ENCODE peak calls at places on chromosome 19, in eight cellular contexts. One of them, this sample, is unnamed.

GRCh38 chr19:3324405-3324856 is 42.0 kb upstream of the NFIC start:
- DNase-seq in cardiac muscle cell: peak
- DNase-seq in heart left ventricle: peak
- DNase-seq in ascending aorta: no peak
- DNase-seq in GM10248: peak
- DNase-seq in AG04450: no peak
- DNase-seq in thyroid gland: peak
- DNase-seq in choroid plexus epithelial cell: no peak
- DNase-seq in this sample: peak

GRCh38 chr19:40717880-40718773 is 1.2 kb downstream of the ITPKC start:
- DNase-seq in thyroid gland: peak
- DNase-seq in heart left ventricle: no peak
- DNase-seq in GM10248: no peak
- DNase-seq in choroid plexus epithelial cell: no peak
- DNase-seq in AG04450: no peak
- DNase-seq in ascending aorta: no peak
- DNase-seq in cardiac muscle cell: peak
- DNase-seq in this sample: peak

GRCh38 chr19:18939922-18940775 is 868 bp downstream of the HOMER3 start:
- DNase-seq in thyroid gland: peak
- DNase-seq in ascending aorta: peak
- DNase-seq in cardiac muscle cell: peak
- DNase-seq in choroid plexus epithelial cell: peak
- DNase-seq in heart left ventricle: peak
- DNase-seq in AG04450: no peak
- DNase-seq in GM10248: no peak
- DNase-seq in this sample: peak

GRCh38 chr19:23101241-23101640 is 15.6 kb upstream of the ZNF730 start:
- DNase-seq in heart left ventricle: no peak
- DNase-seq in AG04450: no peak
- DNase-seq in cardiac muscle cell: no peak
- DNase-seq in GM10248: no peak
- DNase-seq in choroid plexus epithelial cell: no peak
- DNase-seq in ascending aorta: no peak
- DNase-seq in thyroid gland: no peak
- DNase-seq in this sample: no peak

GRCh38 chr19:3520166-3521103 is 14.3 kb downstream of the FZR1 start:
- DNase-seq in GM10248: no peak
- DNase-seq in ascending aorta: peak
- DNase-seq in heart left ventricle: no peak
- DNase-seq in AG04450: no peak
- DNase-seq in cardiac muscle cell: no peak
- DNase-seq in choroid plexus epithelial cell: no peak
- DNase-seq in thyroid gland: no peak
- DNase-seq in this sample: peak

GRCh38 chr19:7188682-7189629 is 105.3 kb downstream of the INSR start:
- DNase-seq in cardiac muscle cell: peak
- DNase-seq in heart left ventricle: no peak
- DNase-seq in ascending aorta: no peak
- DNase-seq in choroid plexus epithelial cell: no peak
- DNase-seq in GM10248: no peak
- DNase-seq in AG04450: no peak
- DNase-seq in thyroid gland: no peak
- DNase-seq in this sample: no peak

GRCh38 chr19:43699506-43700367 is 16.1 kb upstream of the IRGC start:
- DNase-seq in cardiac muscle cell: peak
- DNase-seq in thyroid gland: no peak
- DNase-seq in AG04450: no peak
- DNase-seq in GM10248: no peak
- DNase-seq in heart left ventricle: peak
- DNase-seq in ascending aorta: no peak
- DNase-seq in choroid plexus epithelial cell: peak
- DNase-seq in this sample: no peak

GRCh38 chr19:3458595-3459284 is 21.6 kb downstream of the SMIM24 start:
- DNase-seq in ascending aorta: no peak
- DNase-seq in GM10248: no peak
- DNase-seq in cardiac muscle cell: peak
- DNase-seq in heart left ventricle: peak
- DNase-seq in choroid plexus epithelial cell: peak
- DNase-seq in AG04450: no peak
- DNase-seq in thyroid gland: no peak
- DNase-seq in this sample: no peak

GRCh38 chr19:46299004-46299509 is 2.2 kb downstream of the HIF3A start:
- DNase-seq in choroid plexus epithelial cell: peak
- DNase-seq in ascending aorta: peak
- DNase-seq in cardiac muscle cell: peak
- DNase-seq in AG04450: peak
- DNase-seq in GM10248: no peak
- DNase-seq in heart left ventricle: peak
- DNase-seq in thyroid gland: peak
- DNase-seq in this sample: peak

GRCh38 chr19:46299695-46300094 is 2.9 kb downstream of the HIF3A start:
- DNase-seq in choroid plexus epithelial cell: peak
- DNase-seq in cardiac muscle cell: peak
- DNase-seq in GM10248: no peak
- DNase-seq in heart left ventricle: no peak
- DNase-seq in AG04450: no peak
- DNase-seq in thyroid gland: peak
- DNase-seq in ascending aorta: no peak
- DNase-seq in this sample: peak

GRCh38 chr19:46296722-46297431 is at the start of gene HIF3A:
- DNase-seq in ascending aorta: peak
- DNase-seq in heart left ventricle: peak
- DNase-seq in choroid plexus epithelial cell: peak
- DNase-seq in cardiac muscle cell: peak
- DNase-seq in AG04450: no peak
- DNase-seq in GM10248: no peak
- DNase-seq in thyroid gland: peak
- DNase-seq in this sample: no peak

GRCh38 chr19:46298477-46299003 is 1.7 kb downstream of the HIF3A start:
- DNase-seq in choroid plexus epithelial cell: no peak
- DNase-seq in GM10248: no peak
- DNase-seq in cardiac muscle cell: no peak
- DNase-seq in ascending aorta: no peak
- DNase-seq in AG04450: no peak
- DNase-seq in heart left ventricle: no peak
- DNase-seq in thyroid gland: no peak
- DNase-seq in this sample: no peak

DNA sequence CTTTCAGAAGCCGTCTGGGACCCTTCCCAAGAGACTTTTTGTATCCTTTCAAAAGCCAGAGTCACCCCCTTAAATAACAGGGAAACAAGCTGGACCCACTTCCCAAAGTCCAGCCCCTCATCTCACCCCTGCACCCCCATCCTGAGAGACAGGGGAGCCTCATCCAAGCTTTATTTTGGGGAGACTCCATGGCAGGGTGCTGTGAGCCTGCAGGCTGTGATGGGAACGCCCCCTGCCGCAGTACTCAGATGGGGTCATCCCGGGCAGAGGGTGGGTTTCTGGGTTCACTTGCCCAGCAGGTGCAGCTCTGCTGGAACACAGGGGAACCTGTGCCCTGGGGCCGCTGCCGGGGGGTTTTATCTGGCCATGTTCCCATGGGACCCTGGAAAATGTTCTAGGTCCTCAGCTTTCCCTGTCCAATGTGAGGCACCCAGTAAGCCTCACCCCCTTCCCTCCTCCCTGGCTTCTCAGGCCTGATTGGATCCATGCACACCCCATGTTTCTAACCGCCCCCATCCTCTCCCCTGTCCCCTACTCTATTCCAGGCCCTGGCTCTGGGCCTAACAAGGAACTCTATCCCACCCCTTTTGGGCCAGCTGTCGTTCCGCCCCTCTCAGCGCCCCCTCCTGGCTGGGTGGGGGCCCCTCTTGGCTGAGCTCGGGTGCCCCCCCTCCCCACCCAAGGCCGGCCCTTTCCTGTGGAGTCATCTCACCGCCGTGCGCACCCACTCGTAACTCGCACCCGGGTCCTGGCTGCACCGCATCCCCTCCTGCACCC is 1.0 kb downstream of the HIF3A start:
- DNase-seq in ascending aorta: peak
- DNase-seq in heart left ventricle: peak
- DNase-seq in GM10248: no peak
- DNase-seq in AG04450: no peak
- DNase-seq in cardiac muscle cell: peak
- DNase-seq in thyroid gland: peak
- DNase-seq in choroid plexus epithelial cell: peak
- DNase-seq in this sample: no peak
- TF ChIP-seq CTCF in ascending aorta: peak
- TF ChIP-seq CTCF in heart left ventricle: peak
- TF ChIP-seq CTCF in GM10248: no peak
- TF ChIP-seq CTCF in AG04450: no peak
- TF ChIP-seq CTCF in cardiac muscle cell: peak
- TF ChIP-seq CTCF in thyroid gland: no peak
- TF ChIP-seq CTCF in choroid plexus epithelial cell: peak
- TF ChIP-seq CTCF in this sample: no peak

GRCh38 chr19:36032251-36033104 is at the start of gene CLIP3:
- DNase-seq in heart left ventricle: peak
- DNase-seq in ascending aorta: peak
- DNase-seq in AG04450: peak
- DNase-seq in GM10248: peak
- DNase-seq in thyroid gland: no peak
- DNase-seq in cardiac muscle cell: peak
- DNase-seq in choroid plexus epithelial cell: peak
- DNase-seq in this sample: no peak

GRCh38 chr19:36028313-36029041 is 4.2 kb downstream of the CLIP3 start:
- DNase-seq in heart left ventricle: no peak
- DNase-seq in ascending aorta: no peak
- DNase-seq in choroid plexus epithelial cell: no peak
- DNase-seq in thyroid gland: no peak
- DNase-seq in cardiac muscle cell: no peak
- DNase-seq in AG04450: no peak
- DNase-seq in GM10248: no peak
- DNase-seq in this sample: no peak

GRCh38 chr19:36031308-36031707 is 1.4 kb downstream of the CLIP3 start:
- DNase-seq in heart left ventricle: no peak
- DNase-seq in ascending aorta: no peak
- DNase-seq in choroid plexus epithelial cell: no peak
- DNase-seq in GM10248: no peak
- DNase-seq in thyroid gland: no peak
- DNase-seq in cardiac muscle cell: no peak
- DNase-seq in AG04450: no peak
- DNase-seq in this sample: no peak

GRCh38 chr19:36027696-36028095 is 5.0 kb downstream of the CLIP3 start:
- DNase-seq in cardiac muscle cell: no peak
- DNase-seq in ascending aorta: no peak
- DNase-seq in thyroid gland: no peak
- DNase-seq in AG04450: no peak
- DNase-seq in choroid plexus epithelial cell: no peak
- DNase-seq in GM10248: no peak
- DNase-seq in heart left ventricle: no peak
- DNase-seq in this sample: no peak

DNA sequence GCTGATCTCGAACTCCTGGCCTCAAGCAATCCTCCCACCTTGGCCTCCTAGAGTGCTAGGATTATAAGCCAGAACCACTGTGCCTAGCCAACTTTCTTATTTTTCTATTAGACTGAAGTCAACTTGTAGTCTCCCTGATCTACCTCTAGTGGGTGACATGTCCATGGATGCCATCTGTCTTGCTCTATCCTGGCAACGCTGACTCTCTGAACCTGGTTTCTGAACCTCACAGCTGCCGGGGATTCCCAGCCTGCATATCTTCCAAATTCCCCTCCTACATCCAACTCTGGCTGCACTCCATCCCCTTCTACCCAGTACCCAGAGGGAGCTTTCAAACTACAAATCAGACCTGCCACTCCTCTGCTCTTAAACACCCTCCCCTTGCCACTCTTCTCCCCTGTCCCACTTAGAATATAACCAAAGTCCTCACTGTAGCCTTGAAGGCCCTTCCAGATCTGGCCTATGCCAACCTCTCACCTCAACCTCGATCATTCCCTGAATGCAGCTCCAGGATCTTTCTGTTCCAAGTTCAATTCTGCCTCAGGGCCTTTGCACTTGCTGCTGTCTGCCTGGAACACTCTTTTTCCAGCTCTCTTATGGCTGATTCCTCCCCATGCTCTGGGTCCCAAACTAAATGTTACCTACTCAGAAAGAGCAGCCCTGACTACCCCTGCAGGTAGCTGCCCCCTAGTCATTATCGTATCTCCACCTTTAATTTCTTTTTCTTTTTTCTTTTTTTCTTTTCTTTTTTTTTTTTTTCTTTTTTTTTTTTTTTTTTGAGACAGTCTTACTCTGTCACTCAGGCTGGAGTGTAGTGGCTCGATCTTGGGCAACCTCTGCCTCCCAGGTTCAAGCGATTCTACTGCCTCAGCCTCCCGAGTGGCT is 2.2 kb downstream of the CLIP3 start:
- DNase-seq in AG04450: no peak
- DNase-seq in ascending aorta: no peak
- DNase-seq in GM10248: no peak
- DNase-seq in heart left ventricle: no peak
- DNase-seq in choroid plexus epithelial cell: peak
- DNase-seq in thyroid gland: no peak
- DNase-seq in cardiac muscle cell: peak
- DNase-seq in this sample: peak
- TF ChIP-seq CTCF in AG04450: peak
- TF ChIP-seq CTCF in ascending aorta: no peak
- TF ChIP-seq CTCF in GM10248: no peak
- TF ChIP-seq CTCF in heart left ventricle: no peak
- TF ChIP-seq CTCF in choroid plexus epithelial cell: peak
- TF ChIP-seq CTCF in thyroid gland: no peak
- TF ChIP-seq CTCF in cardiac muscle cell: peak
- TF ChIP-seq CTCF in this sample: no peak

GRCh38 chr19:48738557-48739399 is 1.6 kb downstream of the RASIP1 start:
- DNase-seq in AG04450: no peak
- DNase-seq in heart left ventricle: peak
- DNase-seq in ascending aorta: peak
- DNase-seq in GM10248: peak
- DNase-seq in thyroid gland: peak
- DNase-seq in cardiac muscle cell: peak
- DNase-seq in choroid plexus epithelial cell: peak
- DNase-seq in this sample: peak
- TF ChIP-seq CTCF in AG04450: no peak
- TF ChIP-seq CTCF in heart left ventricle: peak
- TF ChIP-seq CTCF in ascending aorta: peak
- TF ChIP-seq CTCF in GM10248: peak
- TF ChIP-seq CTCF in thyroid gland: peak
- TF ChIP-seq CTCF in cardiac muscle cell: peak
- TF ChIP-seq CTCF in choroid plexus epithelial cell: peak
- TF ChIP-seq CTCF in this sample: peak

GRCh38 chr19:2232286-2233151 is 3.6 kb downstream of the PLEKHJ1 start:
- DNase-seq in AG04450: no peak
- DNase-seq in cardiac muscle cell: no peak
- DNase-seq in GM10248: no peak
- DNase-seq in choroid plexus epithelial cell: no peak
- DNase-seq in ascending aorta: no peak
- DNase-seq in thyroid gland: no peak
- DNase-seq in heart left ventricle: no peak
- DNase-seq in this sample: no peak

GRCh38 chr19:2230029-2230531 is 6.0 kb downstream of the PLEKHJ1 start:
- DNase-seq in cardiac muscle cell: no peak
- DNase-seq in thyroid gland: no peak
- DNase-seq in choroid plexus epithelial cell: no peak
- DNase-seq in GM10248: no peak
- DNase-seq in AG04450: no peak
- DNase-seq in ascending aorta: no peak
- DNase-seq in heart left ventricle: no peak
- DNase-seq in this sample: no peak

GRCh38 chr19:2233601-2234280 is 2.4 kb downstream of the PLEKHJ1 start:
- DNase-seq in cardiac muscle cell: no peak
- DNase-seq in heart left ventricle: no peak
- DNase-seq in AG04450: no peak
- DNase-seq in ascending aorta: no peak
- DNase-seq in thyroid gland: no peak
- DNase-seq in GM10248: no peak
- DNase-seq in choroid plexus epithelial cell: no peak
- DNase-seq in this sample: no peak

GRCh38 chr19:2230807-2231533 is 5.2 kb downstream of the PLEKHJ1 start:
- DNase-seq in thyroid gland: no peak
- DNase-seq in heart left ventricle: no peak
- DNase-seq in cardiac muscle cell: no peak
- DNase-seq in choroid plexus epithelial cell: no peak
- DNase-seq in GM10248: no peak
- DNase-seq in ascending aorta: no peak
- DNase-seq in AG04450: no peak
- DNase-seq in this sample: no peak

DNA sequence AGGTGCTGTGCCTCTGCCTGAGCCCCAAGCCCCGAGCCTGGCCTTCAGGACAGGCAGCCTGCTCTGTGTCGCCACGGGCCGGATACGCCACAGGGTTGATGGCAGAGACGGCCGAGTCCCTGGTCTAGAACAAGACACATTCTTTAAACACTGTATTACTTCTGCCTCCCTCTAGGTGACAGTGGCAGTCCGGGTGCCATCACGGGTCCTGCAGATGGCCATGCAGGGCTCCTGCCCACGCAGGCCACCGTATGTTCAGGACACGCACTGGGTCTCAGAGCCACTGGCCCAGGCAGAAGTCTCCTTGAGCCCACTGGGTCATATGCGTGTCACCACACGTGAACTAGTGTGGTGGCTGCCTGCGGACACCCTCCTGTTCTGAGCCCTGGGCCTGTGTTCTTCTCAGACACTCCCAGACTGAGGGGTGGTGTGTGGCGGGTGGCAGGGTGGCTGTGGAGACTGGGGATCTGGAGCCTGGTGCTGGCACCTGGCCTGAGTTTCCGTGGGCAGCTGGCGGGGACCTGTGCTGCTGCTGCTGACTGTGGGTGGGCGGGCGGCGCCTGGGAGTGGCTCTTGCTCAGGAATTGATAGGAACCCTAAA is 4.4 kb downstream of the PLEKHJ1 start:
- DNase-seq in cardiac muscle cell: no peak
- DNase-seq in AG04450: no peak
- DNase-seq in choroid plexus epithelial cell: no peak
- DNase-seq in thyroid gland: no peak
- DNase-seq in GM10248: no peak
- DNase-seq in heart left ventricle: no peak
- DNase-seq in ascending aorta: no peak
- DNase-seq in this sample: no peak
- TF ChIP-seq CTCF in cardiac muscle cell: no peak
- TF ChIP-seq CTCF in AG04450: no peak
- TF ChIP-seq CTCF in choroid plexus epithelial cell: no peak
- TF ChIP-seq CTCF in thyroid gland: no peak
- TF ChIP-seq CTCF in GM10248: no peak
- TF ChIP-seq CTCF in heart left ventricle: no peak
- TF ChIP-seq CTCF in ascending aorta: no peak
- TF ChIP-seq CTCF in this sample: no peak

This sample was measured in MCF 10A.